ENCODE peak calls at places on chromosomes 7 and 10, in seven cellular contexts. One of them, this sample, is unnamed.

GRCh38 chr7:96273716-96274115 is 48.2 kb downstream of the SLC25A13 start:
- DNase-seq in bronchial epithelial cell: no peak
- DNase-seq in T-helper 9 cell: no peak
- DNase-seq in mucosa of descending colon: no peak
- DNase-seq in T47D: no peak
- DNase-seq in NCI-H1092 treated with DMSO at 0.1 percent for 48 hours: no peak
- DNase-seq in non-pigmented ciliary epithelial cell: no peak
- DNase-seq in this sample: no peak

GRCh38 chr7:137342340-137342739 is 1.2 kb downstream of the PTN start:
- DNase-seq in bronchial epithelial cell: no peak
- DNase-seq in T-helper 9 cell: no peak
- DNase-seq in mucosa of descending colon: no peak
- DNase-seq in T47D: no peak
- DNase-seq in NCI-H1092 treated with DMSO at 0.1 percent for 48 hours: peak
- DNase-seq in non-pigmented ciliary epithelial cell: no peak
- DNase-seq in this sample: no peak

GRCh38 chr7:54898659-54899340 is 120.0 kb upstream of the EGFR start:
- DNase-seq in bronchial epithelial cell: no peak
- DNase-seq in T-helper 9 cell: no peak
- DNase-seq in mucosa of descending colon: no peak
- DNase-seq in T47D: no peak
- DNase-seq in NCI-H1092 treated with DMSO at 0.1 percent for 48 hours: no peak
- DNase-seq in non-pigmented ciliary epithelial cell: no peak
- DNase-seq in this sample: no peak

GRCh38 chr10:100019824-100020160 is 10.0 kb upstream of the DNMBP start:
- DNase-seq in bronchial epithelial cell: no peak
- DNase-seq in T-helper 9 cell: no peak
- DNase-seq in mucosa of descending colon: no peak
- DNase-seq in T47D: peak
- DNase-seq in NCI-H1092 treated with DMSO at 0.1 percent for 48 hours: no peak
- DNase-seq in non-pigmented ciliary epithelial cell: no peak
- DNase-seq in this sample: no peak

GRCh38 chr10:66714741-66715140 is 211.1 kb upstream of the LRRTM3 start:
- DNase-seq in bronchial epithelial cell: peak
- DNase-seq in T-helper 9 cell: no peak
- DNase-seq in mucosa of descending colon: no peak
- DNase-seq in T47D: no peak
- DNase-seq in NCI-H1092 treated with DMSO at 0.1 percent for 48 hours: no peak
- DNase-seq in non-pigmented ciliary epithelial cell: no peak
- DNase-seq in this sample: no peak

GRCh38 chr10:27679996-27680395 is 65.6 kb downstream of the MKX start:
- DNase-seq in bronchial epithelial cell: no peak
- DNase-seq in T-helper 9 cell: no peak
- DNase-seq in mucosa of descending colon: no peak
- DNase-seq in T47D: no peak
- DNase-seq in NCI-H1092 treated with DMSO at 0.1 percent for 48 hours: no peak
- DNase-seq in non-pigmented ciliary epithelial cell: no peak
- DNase-seq in this sample: no peak

GRCh38 chr7:90626011-90626410 is 29.9 kb downstream of the CDK14 start:
- DNase-seq in bronchial epithelial cell: peak
- DNase-seq in T-helper 9 cell: no peak
- DNase-seq in mucosa of descending colon: no peak
- DNase-seq in T47D: no peak
- DNase-seq in NCI-H1092 treated with DMSO at 0.1 percent for 48 hours: no peak
- DNase-seq in non-pigmented ciliary epithelial cell: peak
- DNase-seq in this sample: peak

GRCh38 chr10:21069929-21070363 is 172.8 kb upstream of the NEBL start:
- DNase-seq in bronchial epithelial cell: no peak
- DNase-seq in T-helper 9 cell: no peak
- DNase-seq in mucosa of descending colon: no peak
- DNase-seq in T47D: no peak
- DNase-seq in NCI-H1092 treated with DMSO at 0.1 percent for 48 hours: no peak
- DNase-seq in non-pigmented ciliary epithelial cell: no peak
- DNase-seq in this sample: no peak

GRCh38 chr7:21915140-21915539 is 30.6 kb downstream of the CDCA7L start:
- DNase-seq in bronchial epithelial cell: no peak
- DNase-seq in T-helper 9 cell: no peak
- DNase-seq in mucosa of descending colon: no peak
- DNase-seq in T47D: peak
- DNase-seq in NCI-H1092 treated with DMSO at 0.1 percent for 48 hours: no peak
- DNase-seq in non-pigmented ciliary epithelial cell: no peak
- DNase-seq in this sample: no peak

GRCh38 chr10:24114561-24114960 is 94.4 kb upstream of the KIAA1217 start:
- DNase-seq in bronchial epithelial cell: no peak
- DNase-seq in T-helper 9 cell: no peak
- DNase-seq in mucosa of descending colon: no peak
- DNase-seq in T47D: no peak
- DNase-seq in NCI-H1092 treated with DMSO at 0.1 percent for 48 hours: no peak
- DNase-seq in non-pigmented ciliary epithelial cell: no peak
- DNase-seq in this sample: no peak

GRCh38 chr7:157355784-157356511 is 19.1 kb downstream of the DNAJB6 start:
- DNase-seq in bronchial epithelial cell: peak
- DNase-seq in T-helper 9 cell: no peak
- DNase-seq in mucosa of descending colon: no peak
- DNase-seq in T47D: peak
- DNase-seq in NCI-H1092 treated with DMSO at 0.1 percent for 48 hours: no peak
- DNase-seq in non-pigmented ciliary epithelial cell: no peak
- DNase-seq in this sample: no peak

GRCh38 chr7:32616625-32617024 is 121.3 kb downstream of the AVL9 start:
- DNase-seq in bronchial epithelial cell: peak
- DNase-seq in T-helper 9 cell: no peak
- DNase-seq in mucosa of descending colon: no peak
- DNase-seq in T47D: no peak
- DNase-seq in NCI-H1092 treated with DMSO at 0.1 percent for 48 hours: no peak
- DNase-seq in non-pigmented ciliary epithelial cell: peak
- DNase-seq in this sample: no peak

GRCh38 chr10:43054593-43054992 is 22.3 kb upstream of the RET start:
- DNase-seq in bronchial epithelial cell: no peak
- DNase-seq in T-helper 9 cell: no peak
- DNase-seq in mucosa of descending colon: no peak
- DNase-seq in T47D: no peak
- DNase-seq in NCI-H1092 treated with DMSO at 0.1 percent for 48 hours: no peak
- DNase-seq in non-pigmented ciliary epithelial cell: no peak
- DNase-seq in this sample: no peak

GRCh38 chr7:69204936-69205335 is 393.3 kb upstream of the AUTS2 start:
- DNase-seq in bronchial epithelial cell: no peak
- DNase-seq in T-helper 9 cell: no peak
- DNase-seq in mucosa of descending colon: no peak
- DNase-seq in T47D: no peak
- DNase-seq in NCI-H1092 treated with DMSO at 0.1 percent for 48 hours: no peak
- DNase-seq in non-pigmented ciliary epithelial cell: no peak
- DNase-seq in this sample: no peak

GRCh38 chr10:11002485-11002884 is 15.2 kb upstream of the CELF2 start:
- DNase-seq in bronchial epithelial cell: no peak
- DNase-seq in T-helper 9 cell: no peak
- DNase-seq in mucosa of descending colon: no peak
- DNase-seq in T47D: no peak
- DNase-seq in NCI-H1092 treated with DMSO at 0.1 percent for 48 hours: no peak
- DNase-seq in non-pigmented ciliary epithelial cell: no peak
- DNase-seq in this sample: no peak

GRCh38 chr7:128247108-128247507 is 6.0 kb downstream of the LEP start:
- DNase-seq in bronchial epithelial cell: no peak
- DNase-seq in T-helper 9 cell: no peak
- DNase-seq in mucosa of descending colon: no peak
- DNase-seq in T47D: no peak
- DNase-seq in NCI-H1092 treated with DMSO at 0.1 percent for 48 hours: no peak
- DNase-seq in non-pigmented ciliary epithelial cell: no peak
- DNase-seq in this sample: no peak

GRCh38 chr7:29346574-29346973 is 152.0 kb downstream of the CHN2 start:
- DNase-seq in bronchial epithelial cell: peak
- DNase-seq in T-helper 9 cell: no peak
- DNase-seq in mucosa of descending colon: no peak
- DNase-seq in T47D: no peak
- DNase-seq in NCI-H1092 treated with DMSO at 0.1 percent for 48 hours: no peak
- DNase-seq in non-pigmented ciliary epithelial cell: no peak
- DNase-seq in this sample: no peak

GRCh38 chr7:107387573-107388219 is 82.2 kb upstream of the GPR22 start:
- DNase-seq in bronchial epithelial cell: no peak
- DNase-seq in T-helper 9 cell: no peak
- DNase-seq in mucosa of descending colon: no peak
- DNase-seq in T47D: no peak
- DNase-seq in NCI-H1092 treated with DMSO at 0.1 percent for 48 hours: no peak
- DNase-seq in non-pigmented ciliary epithelial cell: peak
- DNase-seq in this sample: peak

GRCh38 chr10:132237871-132238270 is 51.1 kb downstream of the DPYSL4 start:
- DNase-seq in bronchial epithelial cell: no peak
- DNase-seq in T-helper 9 cell: no peak
- DNase-seq in mucosa of descending colon: no peak
- DNase-seq in T47D: no peak
- DNase-seq in NCI-H1092 treated with DMSO at 0.1 percent for 48 hours: peak
- DNase-seq in non-pigmented ciliary epithelial cell: no peak
- DNase-seq in this sample: no peak

GRCh38 chr10:109025187-109025586 is 898.1 kb downstream of the XPNPEP1 start:
- DNase-seq in bronchial epithelial cell: no peak
- DNase-seq in T-helper 9 cell: no peak
- DNase-seq in mucosa of descending colon: no peak
- DNase-seq in T47D: no peak
- DNase-seq in NCI-H1092 treated with DMSO at 0.1 percent for 48 hours: no peak
- DNase-seq in non-pigmented ciliary epithelial cell: no peak
- DNase-seq in this sample: no peak

GRCh38 chr7:41232086-41232485 is 470.8 kb downstream of the INHBA start:
- DNase-seq in bronchial epithelial cell: peak
- DNase-seq in T-helper 9 cell: no peak
- DNase-seq in mucosa of descending colon: no peak
- DNase-seq in T47D: no peak
- DNase-seq in NCI-H1092 treated with DMSO at 0.1 percent for 48 hours: no peak
- DNase-seq in non-pigmented ciliary epithelial cell: no peak
- DNase-seq in this sample: no peak

GRCh38 chr7:155352076-155352752 is 54.5 kb downstream of the INSIG1 start:
- DNase-seq in bronchial epithelial cell: no peak
- DNase-seq in T-helper 9 cell: no peak
- DNase-seq in mucosa of descending colon: no peak
- DNase-seq in T47D: no peak
- DNase-seq in NCI-H1092 treated with DMSO at 0.1 percent for 48 hours: no peak
- DNase-seq in non-pigmented ciliary epithelial cell: no peak
- DNase-seq in this sample: no peak

GRCh38 chr10:113473851-113474250 is 79.0 kb upstream of the HABP2 start:
- DNase-seq in bronchial epithelial cell: no peak
- DNase-seq in T-helper 9 cell: no peak
- DNase-seq in mucosa of descending colon: no peak
- DNase-seq in T47D: no peak
- DNase-seq in NCI-H1092 treated with DMSO at 0.1 percent for 48 hours: no peak
- DNase-seq in non-pigmented ciliary epithelial cell: no peak
- DNase-seq in this sample: no peak

GRCh38 chr7:43727494-43727893 is 1.8 kb downstream of the COA1 start:
- DNase-seq in bronchial epithelial cell: no peak
- DNase-seq in T-helper 9 cell: no peak
- DNase-seq in mucosa of descending colon: no peak
- DNase-seq in T47D: no peak
- DNase-seq in NCI-H1092 treated with DMSO at 0.1 percent for 48 hours: no peak
- DNase-seq in non-pigmented ciliary epithelial cell: no peak
- DNase-seq in this sample: no peak

GRCh38 chr7:19116121-19117080 is 1.0 kb downstream of the TWIST1 start:
- DNase-seq in bronchial epithelial cell: peak
- DNase-seq in T-helper 9 cell: no peak
- DNase-seq in mucosa of descending colon: no peak
- DNase-seq in T47D: no peak
- DNase-seq in NCI-H1092 treated with DMSO at 0.1 percent for 48 hours: peak
- DNase-seq in non-pigmented ciliary epithelial cell: no peak
- DNase-seq in this sample: no peak

GRCh38 chr10:6185039-6185716 is 17.6 kb upstream of the PFKFB3 start:
- DNase-seq in bronchial epithelial cell: no peak
- DNase-seq in T-helper 9 cell: no peak
- DNase-seq in mucosa of descending colon: peak
- DNase-seq in T47D: no peak
- DNase-seq in NCI-H1092 treated with DMSO at 0.1 percent for 48 hours: no peak
- DNase-seq in non-pigmented ciliary epithelial cell: no peak
- DNase-seq in this sample: no peak

GRCh38 chr10:70334526-70335245 is 47.7 kb downstream of the LRRC20 start:
- DNase-seq in bronchial epithelial cell: no peak
- DNase-seq in T-helper 9 cell: no peak
- DNase-seq in mucosa of descending colon: no peak
- DNase-seq in T47D: no peak
- DNase-seq in NCI-H1092 treated with DMSO at 0.1 percent for 48 hours: no peak
- DNase-seq in non-pigmented ciliary epithelial cell: no peak
- DNase-seq in this sample: no peak

GRCh38 chr7:112370436-112370835 is 79.8 kb upstream of the IFRD1 start:
- DNase-seq in bronchial epithelial cell: peak
- DNase-seq in T-helper 9 cell: no peak
- DNase-seq in mucosa of descending colon: no peak
- DNase-seq in T47D: peak
- DNase-seq in NCI-H1092 treated with DMSO at 0.1 percent for 48 hours: peak
- DNase-seq in non-pigmented ciliary epithelial cell: no peak
- DNase-seq in this sample: no peak

GRCh38 chr10:80204801-80205477 is 398 bp downstream of the ANXA11 start:
- DNase-seq in bronchial epithelial cell: no peak
- DNase-seq in T-helper 9 cell: peak
- DNase-seq in mucosa of descending colon: no peak
- DNase-seq in T47D: no peak
- DNase-seq in NCI-H1092 treated with DMSO at 0.1 percent for 48 hours: no peak
- DNase-seq in non-pigmented ciliary epithelial cell: no peak
- DNase-seq in this sample: no peak

GRCh38 chr7:54932818-54933543 is 85.8 kb upstream of the EGFR start:
- DNase-seq in bronchial epithelial cell: peak
- DNase-seq in T-helper 9 cell: no peak
- DNase-seq in mucosa of descending colon: peak
- DNase-seq in T47D: peak
- DNase-seq in NCI-H1092 treated with DMSO at 0.1 percent for 48 hours: peak
- DNase-seq in non-pigmented ciliary epithelial cell: peak
- DNase-seq in this sample: peak

GRCh38 chr10:72322280-72323058 is 32.2 kb downstream of the DNAJB12 start:
- DNase-seq in bronchial epithelial cell: peak
- DNase-seq in T-helper 9 cell: peak
- DNase-seq in mucosa of descending colon: no peak
- DNase-seq in T47D: no peak
- DNase-seq in NCI-H1092 treated with DMSO at 0.1 percent for 48 hours: no peak
- DNase-seq in non-pigmented ciliary epithelial cell: no peak
- DNase-seq in this sample: no peak

GRCh38 chr10:22712959-22713852 is 1.2 kb downstream of the PIP4K2A start:
- DNase-seq in bronchial epithelial cell: no peak
- DNase-seq in T-helper 9 cell: peak
- DNase-seq in mucosa of descending colon: peak
- DNase-seq in T47D: peak
- DNase-seq in NCI-H1092 treated with DMSO at 0.1 percent for 48 hours: no peak
- DNase-seq in non-pigmented ciliary epithelial cell: no peak
- DNase-seq in this sample: no peak

GRCh38 chr7:27190284-27190748 is 5.3 kb upstream of the HOXA11 start:
- DNase-seq in bronchial epithelial cell: no peak
- DNase-seq in T-helper 9 cell: no peak
- DNase-seq in mucosa of descending colon: peak
- DNase-seq in T47D: no peak
- DNase-seq in NCI-H1092 treated with DMSO at 0.1 percent for 48 hours: no peak
- DNase-seq in non-pigmented ciliary epithelial cell: no peak
- DNase-seq in this sample: no peak

GRCh38 chr7:108324053-108325038 is 131.9 kb downstream of the NRCAM start:
- DNase-seq in bronchial epithelial cell: no peak
- DNase-seq in T-helper 9 cell: no peak
- DNase-seq in mucosa of descending colon: no peak
- DNase-seq in T47D: no peak
- DNase-seq in NCI-H1092 treated with DMSO at 0.1 percent for 48 hours: no peak
- DNase-seq in non-pigmented ciliary epithelial cell: no peak
- DNase-seq in this sample: no peak

GRCh38 chr7:107998660-107999480 is 4.1 kb downstream of the LAMB1 start:
- DNase-seq in bronchial epithelial cell: peak
- DNase-seq in T-helper 9 cell: no peak
- DNase-seq in mucosa of descending colon: no peak
- DNase-seq in T47D: no peak
- DNase-seq in NCI-H1092 treated with DMSO at 0.1 percent for 48 hours: no peak
- DNase-seq in non-pigmented ciliary epithelial cell: no peak
- DNase-seq in this sample: no peak